ENCODE peak calls at places on chromosomes 3 and 15, in seven cellular contexts. M is GM23338, G is PC-9, V is K562, H is astrocyte, X is GM23248, S is PC-3. L is an unnamed sample. For H3K79me2, the result is how much of the 10 kb centered on the place peaks cover.

GRCh38 chr3:30282052-30282708 is 324.2 kb upstream of the TGFBR2 start:
- DNase-seq in M (peak), G (peak), V (no peak), H (peak), X (peak), S (peak), L (no peak)

GRCh38 chr3:20022954-20023644 is 11.0 kb upstream of the PP2D1 start:
- DNase-seq in M (no peak), G (no peak), V (peak), H (no peak), X (no peak), S (no peak), L (no peak)

GRCh38 chr3:46632792-46633191 is 20.5 kb downstream of the FAM240A start:
- DNase-seq in M (no peak), G (no peak), V (no peak), H (no peak), X (peak), S (no peak), L (no peak)

GRCh38 chr3:18189651-18190050 is 235.5 kb downstream of the SATB1 start:
- DNase-seq in M (no peak), G (no peak), V (no peak), H (peak), X (peak), S (peak), L (no peak)

GRCh38 chr15:59306520-59307163 is 66.0 kb downstream of the MYO1E start:
- DNase-seq in M (no peak), G (no peak), V (no peak), H (peak), X (peak), S (peak), L (no peak)

GRCh38 chr15:29129903-29130302 is 139.7 kb downstream of the NSMCE3 start:
- DNase-seq in M (no peak), G (no peak), V (no peak), H (no peak), X (no peak), S (no peak), L (no peak)

GRCh38 chr15:98881526-98882517 is 125.8 kb downstream of the PGPEP1L start:
- DNase-seq in M (peak), G (no peak), V (peak), H (peak), X (peak), S (peak), L (peak)

GRCh38 chr15:85793641-85794597 is 806 bp downstream of the KLHL25 start:
- DNase-seq in M (peak), G (peak), V (peak), H (no peak), X (peak), S (peak), L (peak)

GRCh38 chr3:194941956-194942483 is 256.3 kb downstream of the FAM43A start:
- DNase-seq in M (no peak), G (no peak), V (no peak), H (no peak), X (no peak), S (no peak), L (no peak)

GRCh38 chr15:51846066-51846462 is 16.6 kb downstream of the TMOD3 start:
- DNase-seq in M (no peak), G (no peak), V (no peak), H (no peak), X (no peak), S (no peak), L (no peak)
- H3K79me2 ChIP-seq in M (half or more), G (half or more), V (half or more), H (half or more), X (half or more), S (half or more), L (half or more)

GRCh38 chr3:37170097-37170496 is 4.3 kb downstream of the LRRFIP2 start:
- DNase-seq in M (no peak), G (no peak), V (no peak), H (no peak), X (no peak), S (no peak), L (no peak)

GRCh38 chr3:37171144-37171543 is 3.2 kb downstream of the LRRFIP2 start:
- DNase-seq in M (no peak), G (no peak), V (peak), H (no peak), X (no peak), S (no peak), L (no peak)

GRCh38 chr3:37173806-37174205 is 576 bp downstream of the LRRFIP2 start:
- DNase-seq in M (no peak), G (no peak), V (no peak), H (no peak), X (no peak), S (no peak), L (no peak)

GRCh38 chr3:37170513-37170912 is 3.9 kb downstream of the LRRFIP2 start:
- DNase-seq in M (no peak), G (no peak), V (no peak), H (no peak), X (no peak), S (no peak), L (no peak)

GRCh38 chr3:37174532-37175126 is at the start of gene LRRFIP2:
- DNase-seq in M (no peak), G (no peak), V (peak), H (peak), X (peak), S (peak), L (peak)
- H3K79me2 ChIP-seq in M (under half), G (half or more), V (half or more), H (half or more), X (half or more), S (half or more), L (half or more)

GRCh38 chr3:8456118-8456811 is 45.4 kb upstream of the LMCD1 start:
- DNase-seq in M (no peak), G (no peak), V (no peak), H (peak), X (peak), S (peak), L (no peak)

GRCh38 chr3:8460050-8460708 is 41.4 kb upstream of the LMCD1 start:
- DNase-seq in M (no peak), G (no peak), V (no peak), H (peak), X (no peak), S (no peak), L (no peak)

GRCh38 chr3:8457039-8457438 is 44.6 kb upstream of the LMCD1 start:
- DNase-seq in M (no peak), G (no peak), V (no peak), H (peak), X (peak), S (no peak), L (no peak)

GRCh38 chr3:8458711-8459110 is 42.9 kb upstream of the LMCD1 start:
- DNase-seq in M (no peak), G (no peak), V (no peak), H (peak), X (peak), S (no peak), L (no peak)

DNA sequence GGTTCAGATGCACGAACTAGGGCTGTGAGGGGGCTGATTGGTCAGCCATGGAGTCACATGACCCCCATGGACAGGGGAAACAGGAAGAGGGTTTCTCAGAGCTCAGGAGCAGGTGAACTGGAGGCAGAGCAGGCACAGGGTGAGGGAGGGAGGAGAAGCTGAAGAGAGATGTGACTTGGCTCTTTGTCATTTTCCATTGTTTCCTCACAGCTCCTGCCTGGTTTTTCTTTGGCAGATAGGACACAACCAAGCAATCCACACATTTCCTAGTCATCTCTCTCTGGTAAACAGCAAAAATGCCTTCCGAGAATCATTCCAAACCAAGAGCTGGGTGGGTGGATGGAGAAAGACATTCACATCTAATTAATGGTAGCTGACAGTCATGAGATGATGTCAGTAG is 43.4 kb upstream of the LMCD1 start:
- DNase-seq in M (no peak), G (no peak), V (no peak), H (peak), X (peak), S (no peak), L (no peak)
- H3K79me2 ChIP-seq in M (under half), G (under half), V (under half), H (under half), X (under half), S (under half), L (under half)

GRCh38 chr15:101176625-101177024 is 75.2 kb downstream of the CHSY1 start:
- DNase-seq in M (no peak), G (no peak), V (no peak), H (peak), X (peak), S (no peak), L (no peak)
- H3K79me2 ChIP-seq in M (under half), G (under half), V (under half), H (half or more), X (half or more), S (under half), L (half or more)

GRCh38 chr3:143979041-143979440 is 7.4 kb downstream of the DIPK2A start:
- DNase-seq in M (no peak), G (no peak), V (no peak), H (no peak), X (no peak), S (no peak), L (no peak)
- H3K79me2 ChIP-seq in M (half or more), G (half or more), V (half or more), H (half or more), X (half or more), S (half or more), L (half or more)

L was measured in MM.1S.